ENCODE peak calls at places on chromosomes 2 and 18, in four cellular contexts. D is CD8-positive, alpha-beta T cell; W is Daoy; T is neuronal stem cell. O is an unnamed sample.
A peak's percentile ranks its signal among the peaks of the same experiment; 100 is the strongest.

GRCh38 chr2:85245891-85246290 is 81.9 kb downstream of the TGOLN2 start:
- DNase-seq in D (no peak), W (no peak), T (no peak), O (no peak)

GRCh38 chr18:34990571-34990970 is 50.6 kb upstream of the MAPRE2 start:
- DNase-seq in D (no peak), W (peak; percentile 16), T (no peak), O (no peak)

GRCh38 chr18:63953811-63954210 is 4.7 kb downstream of the HMSD start:
- DNase-seq in D (no peak), W (no peak), T (no peak), O (no peak)

GRCh38 chr18:46756559-46757201 is at the start of gene ST8SIA5:
- DNase-seq in D (no peak), W (peak; percentile 32), T (peak; percentile 40), O (peak; percentile 31)

GRCh38 chr2:55175254-55176093 is 56.6 kb downstream of the CLHC1 start:
- DNase-seq in D (no peak), W (peak; percentile 29), T (no peak), O (no peak)

GRCh38 chr2:102797486-102797885 is 35.7 kb downstream of the TMEM182 start:
- DNase-seq in D (no peak), W (no peak), T (no peak), O (no peak)

GRCh38 chr2:130831356-130831755 is 5.4 kb upstream of the ARHGEF4 start:
- DNase-seq in D (no peak), W (no peak), T (no peak), O (no peak)

GRCh38 chr2:118221952-118222594 is 133.8 kb downstream of the INSIG2 start:
- DNase-seq in D (peak; percentile 20), W (peak; percentile 73), T (peak; percentile 52), O (peak; percentile 63)

GRCh38 chr2:47321411-47322031 is 81.4 kb upstream of the MSH2 start:
- DNase-seq in D (no peak), W (no peak), T (no peak), O (no peak)

GRCh38 chr2:44549856-44550255 is 188.1 kb downstream of the CAMKMT start:
- DNase-seq in D (no peak), W (no peak), T (no peak), O (no peak)

GRCh38 chr18:47168913-47169312 is 7.3 kb downstream of the IER3IP1 start:
- DNase-seq in D (no peak), W (no peak), T (no peak), O (no peak)

GRCh38 chr2:236998250-236998649 is 87.4 kb upstream of the COPS8 start:
- DNase-seq in D (no peak), W (peak; percentile 15), T (no peak), O (no peak)

GRCh38 chr2:27502149-27502548 is 5.5 kb downstream of the GCKR start:
- DNase-seq in D (no peak), W (no peak), T (no peak), O (no peak)

GRCh38 chr18:26657618-26658581 is 109.5 kb upstream of the KCTD1 start:
- DNase-seq in D (no peak), W (peak; percentile 14), T (no peak), O (no peak)

GRCh38 chr2:42324949-42325348 is 36.1 kb downstream of the COX7A2L start:
- DNase-seq in D (no peak), W (no peak), T (no peak), O (no peak)